ENCODE peak calls at places on chromosomes 12 and 14, in five cellular contexts. Y is gastrocnemius medialis; W is tibial artery; P is pancreas; H is naive thymus-derived CD4-positive, alpha-beta T cell. G is an unnamed sample.

GRCh38 chr14:74917646-74918081 is 5.4 kb downstream of the RPS6KL1 start:
- DNase-seq in Y (peak; percentile 52), W (peak; percentile 86), P (no peak), H (no peak), G (no peak)

GRCh38 chr12:110908377-110909136 is 11.8 kb downstream of the MYL2 start:
- DNase-seq in Y (no peak), W (no peak), P (no peak), H (no peak), G (no peak)

GRCh38 chr12:50315803-50316202 is 32.5 kb upstream of the LIMA1 start:
- DNase-seq in Y (no peak), W (no peak), P (no peak), H (no peak), G (no peak)

GRCh38 chr12:85823436-85824179 is 12.6 kb downstream of the RASSF9 start:
- DNase-seq in Y (no peak), W (no peak), P (no peak), H (no peak), G (no peak)

GRCh38 chr12:107894589-107894988 is 120.1 kb downstream of the ASCL4 start:
- DNase-seq in Y (no peak), W (no peak), P (no peak), H (no peak), G (no peak)

GRCh38 chr12:69987453-69988102 is 162.6 kb downstream of the MYRFL start:
- DNase-seq in Y (no peak), W (no peak), P (no peak), H (no peak), G (no peak)

GRCh38 chr12:31819427-31819826 is 90.6 kb upstream of the AMN1 start:
- DNase-seq in Y (no peak), W (no peak), P (no peak), H (no peak), G (no peak)

GRCh38 chr14:88698651-88699050 is 94.1 kb downstream of the EML5 start:
- DNase-seq in Y (no peak), W (no peak), P (no peak), H (no peak), G (no peak)

GRCh38 chr12:12336049-12336411 is 14.0 kb downstream of the MANSC1 start:
- DNase-seq in Y (no peak), W (no peak), P (no peak), H (no peak), G (no peak)

GRCh38 chr14:58617619-58618018 is 20.1 kb upstream of the DACT1 start:
- DNase-seq in Y (no peak), W (no peak), P (no peak), H (no peak), G (no peak)

GRCh38 chr14:82411373-82411772 is 877.7 kb upstream of the SEL1L start:
- DNase-seq in Y (no peak), W (no peak), P (no peak), H (no peak), G (no peak)

GRCh38 chr14:56608682-56609081 is 29.1 kb downstream of the TMEM260 start:
- DNase-seq in Y (no peak), W (no peak), P (no peak), H (no peak), G (peak; percentile 3)

GRCh38 chr14:93115920-93116675 is at the start of gene ITPK1:
- DNase-seq in Y (no peak), W (peak; percentile 78), P (peak; percentile 67), H (peak; percentile 66), G (peak; percentile 80)

GRCh38 chr14:103802353-103802752 is 45.0 kb downstream of the PPP1R13B start:
- DNase-seq in Y (no peak), W (no peak), P (no peak), H (no peak), G (no peak)

GRCh38 chr12:113171543-113171942 is 13.7 kb downstream of the DDX54 start:
- DNase-seq in Y (no peak), W (no peak), P (no peak), H (no peak), G (no peak)

GRCh38 chr12:108594-108993 is 42.0 kb downstream of the IQSEC3 start:
- DNase-seq in Y (no peak), W (peak; percentile 62), P (peak; percentile 68), H (no peak), G (no peak)

GRCh38 chr14:78254911-78255431 is 84.8 kb downstream of the NRXN3 start:
- DNase-seq in Y (no peak), W (no peak), P (peak; percentile 27), H (no peak), G (no peak)

GRCh38 chr12:67650528-67651379 is 2.2 kb downstream of the DYRK2 start:
- DNase-seq in Y (no peak), W (no peak), P (no peak), H (no peak), G (peak; percentile 64)

GRCh38 chr14:58693048-58693447 is 55.3 kb downstream of the DACT1 start:
- DNase-seq in Y (no peak), W (no peak), P (no peak), H (no peak), G (no peak)

GRCh38 chr12:75921687-75922289 is 109.8 kb downstream of the PHLDA1 start:
- DNase-seq in Y (no peak), W (no peak), P (no peak), H (no peak), G (no peak)

GRCh38 chr12:94516985-94517384 is 57.3 kb upstream of the CEP83 start:
- DNase-seq in Y (no peak), W (no peak), P (no peak), H (no peak), G (no peak)

GRCh38 chr12:59322473-59322872 is 273.4 kb upstream of the SLC16A7 start:
- DNase-seq in Y (no peak), W (no peak), P (peak; percentile 33), H (no peak), G (no peak)

GRCh38 chr14:92553456-92553855 is 39.9 kb downstream of the RIN3 start:
- DNase-seq in Y (no peak), W (no peak), P (no peak), H (no peak), G (no peak)

GRCh38 chr14:22432348-22432976 is 156.6 kb downstream of the DAD1 start:
- DNase-seq in Y (no peak), W (peak; percentile 67), P (no peak), H (no peak), G (peak; percentile 94)

GRCh38 chr12:95733156-95733825 is 57.3 kb downstream of the NTN4 start:
- DNase-seq in Y (no peak), W (no peak), P (no peak), H (no peak), G (no peak)

GRCh38 chr12:122079038-122079531 is 529 bp downstream of the MLXIP start:
- DNase-seq in Y (peak; percentile 40), W (peak; percentile 68), P (peak; percentile 64), H (no peak), G (no peak)

GRCh38 chr12:79531547-79531946 is 159.2 kb downstream of the PAWR start:
- DNase-seq in Y (no peak), W (no peak), P (no peak), H (no peak), G (no peak)

GRCh38 chr14:87935895-87936294 is 57.1 kb downstream of the GALC start:
- DNase-seq in Y (no peak), W (no peak), P (no peak), H (no peak), G (no peak)

GRCh38 chr12:128627659-128628058 is 196.1 kb downstream of the SLC15A4 start:
- DNase-seq in Y (no peak), W (no peak), P (no peak), H (no peak), G (no peak)

GRCh38 chr12:116266631-116267349 is 10.7 kb downstream of the MED13L start:
- DNase-seq in Y (no peak), W (no peak), P (no peak), H (no peak), G (no peak)

GRCh38 chr12:116267948-116268347 is 9.5 kb downstream of the MED13L start:
- DNase-seq in Y (no peak), W (no peak), P (no peak), H (no peak), G (no peak)

GRCh38 chr12:116265361-116266128 is 11.9 kb downstream of the MED13L start:
- DNase-seq in Y (no peak), W (no peak), P (no peak), H (no peak), G (no peak)

GRCh38 chr12:116264525-116265070 is 12.9 kb downstream of the MED13L start:
- DNase-seq in Y (no peak), W (no peak), P (no peak), H (no peak), G (no peak)

DNA sequence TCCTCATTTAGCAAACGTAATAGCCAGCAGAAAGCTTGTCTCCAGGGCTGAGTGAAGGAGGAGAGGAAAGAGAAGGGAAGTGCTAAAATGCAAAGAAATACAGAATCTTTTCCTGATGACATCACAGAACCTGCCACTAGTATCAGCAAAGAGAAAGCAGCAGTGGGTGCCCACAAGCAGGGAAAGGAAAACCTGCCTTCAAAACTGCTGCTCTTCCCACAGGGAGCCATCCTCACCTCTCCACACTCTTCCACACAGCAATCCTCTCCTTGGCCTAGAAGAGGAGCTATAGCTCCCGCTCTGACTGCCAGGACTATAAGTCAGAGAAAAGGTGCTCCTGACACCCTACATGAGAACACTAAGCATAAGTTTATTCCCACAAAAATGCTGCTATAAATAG is 11.3 kb downstream of the MED13L start:
- DNase-seq in Y (no peak), W (no peak), P (no peak), H (no peak), G (no peak)
- H3K4me1 ChIP-seq in Y (peaks cover 73% of the 10 kb centered on the region), W (peaks cover 93% of the 10 kb centered on the region), P (peaks cover 27% of the 10 kb centered on the region), H (peaks cover 40% of the 10 kb centered on the region), G (no peaks in the 10 kb centered on the region)

DNA sequence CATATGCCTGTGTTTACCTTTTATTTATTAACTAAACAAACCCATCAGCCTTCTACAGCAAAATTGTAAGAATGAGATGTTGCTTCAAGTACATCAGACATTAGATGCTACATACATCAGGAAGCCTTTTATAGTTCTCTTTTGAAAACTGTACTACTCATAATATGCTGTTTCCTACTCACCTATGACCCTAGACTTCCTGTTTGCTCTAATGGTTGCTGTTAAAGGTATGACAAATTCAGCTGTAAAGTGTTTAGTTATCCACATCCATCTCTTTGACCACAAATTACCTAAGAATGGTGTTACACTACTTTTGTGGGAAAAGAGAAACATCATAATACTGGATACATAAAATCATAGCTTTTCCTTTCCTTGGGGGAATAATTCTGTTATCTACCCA is 220.0 kb downstream of the RAD51B start:
- DNase-seq in Y (no peak), W (no peak), P (no peak), H (no peak), G (no peak)
- H3K4me1 ChIP-seq in Y (peaks cover 27% of the 10 kb centered on the region), W (peaks cover 62% of the 10 kb centered on the region), P (no peaks in the 10 kb centered on the region), H (no peaks in the 10 kb centered on the region), G (no peaks in the 10 kb centered on the region)

DNA sequence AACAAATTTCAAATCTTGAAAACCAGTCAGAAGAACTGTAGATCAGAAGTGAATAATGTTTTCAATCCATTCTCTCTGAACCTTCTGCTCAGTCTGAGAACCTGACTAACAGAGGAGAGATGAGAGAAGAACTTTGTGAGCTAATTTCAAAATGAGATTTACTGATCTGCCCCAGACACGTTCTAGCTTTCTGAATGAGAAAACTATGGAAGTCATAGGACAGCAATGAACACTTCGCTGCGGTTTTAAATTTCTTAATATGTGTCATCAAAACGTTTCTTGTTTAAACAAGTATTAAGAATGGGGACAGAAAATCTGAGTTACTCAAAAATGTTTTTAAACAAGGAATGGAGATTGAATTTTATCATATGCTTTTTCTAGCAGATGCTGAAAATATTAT is 66.6 kb upstream of the FAR2 start:
- DNase-seq in Y (no peak), W (no peak), P (no peak), H (no peak), G (no peak)
- H3K4me1 ChIP-seq in Y (no peaks in the 10 kb centered on the region), W (no peaks in the 10 kb centered on the region), P (no peaks in the 10 kb centered on the region), H (no peaks in the 10 kb centered on the region), G (no peaks in the 10 kb centered on the region)

GRCh38 chr12:29769162-29769820 is 14.5 kb downstream of the TMTC1 start:
- DNase-seq in Y (peak; percentile 13), W (no peak), P (no peak), H (no peak), G (no peak)
- H3K4me1 ChIP-seq in Y (peaks cover 30% of the 10 kb centered on the region), W (peaks cover 63% of the 10 kb centered on the region), P (no peaks in the 10 kb centered on the region), H (no peaks in the 10 kb centered on the region), G (no peaks in the 10 kb centered on the region)

G was measured in OCI-LY7.